ENCODE peak calls at places on chromosomes 3 and 15, in eight cellular contexts. C, S, K, H, T, W, O and A are unnamed samples. For H3K27me3, the result is how much of the 10 kb centered on the place peaks cover.

GRCh38 chr15:46681901-46682300 is 1035.4 kb upstream of the SEMA6D start:
- DNase-seq in C (no peak), S (no peak), K (peak), H (no peak), T (no peak), W (no peak), O (no peak), A (no peak)

GRCh38 chr3:195239121-195239520 is 31.8 kb downstream of the XXYLT1 start:
- DNase-seq in C (no peak), S (peak), K (peak), H (no peak), T (no peak), W (no peak), O (no peak), A (no peak)

GRCh38 chr3:4302747-4303146 is 422 bp upstream of the SETMAR start:
- DNase-seq in C (peak), S (no peak), K (peak), H (no peak), T (peak), W (no peak), O (no peak), A (no peak)

GRCh38 chr3:58068126-58068809 is 60.0 kb downstream of the FLNB start:
- DNase-seq in C (no peak), S (no peak), K (no peak), H (no peak), T (no peak), W (no peak), O (no peak), A (no peak)

GRCh38 chr3:158791259-158791920 is 10.5 kb upstream of the MFSD1 start:
- DNase-seq in C (no peak), S (no peak), K (no peak), H (no peak), T (no peak), W (peak), O (peak), A (no peak)

GRCh38 chr15:29569533-29570092 is 252.7 kb downstream of the TJP1 start:
- DNase-seq in C (no peak), S (no peak), K (no peak), H (no peak), T (no peak), W (no peak), O (no peak), A (no peak)

GRCh38 chr3:146818301-146818700 is 213.2 kb upstream of the PLSCR5 start:
- DNase-seq in C (no peak), S (no peak), K (no peak), H (no peak), T (no peak), W (no peak), O (no peak), A (no peak)

GRCh38 chr15:41323611-41324010 is 8.8 kb downstream of the OIP5 start:
- DNase-seq in C (no peak), S (no peak), K (no peak), H (no peak), T (no peak), W (no peak), O (peak), A (no peak)

GRCh38 chr3:161420746-161421145 is 49.4 kb upstream of the SPTSSB start:
- DNase-seq in C (no peak), S (no peak), K (no peak), H (no peak), T (no peak), W (peak), O (no peak), A (peak)

GRCh38 chr3:109154989-109155388 is 18.5 kb downstream of the C3orf85 start:
- DNase-seq in C (no peak), S (no peak), K (no peak), H (no peak), T (no peak), W (no peak), O (no peak), A (no peak)

GRCh38 chr15:77001351-77001750 is 6.4 kb downstream of the PSTPIP1 start:
- DNase-seq in C (no peak), S (peak), K (no peak), H (no peak), T (peak), W (no peak), O (no peak), A (no peak)

GRCh38 chr15:90860942-90861675 is 7.3 kb upstream of the FURIN start:
- DNase-seq in C (no peak), S (no peak), K (peak), H (no peak), T (no peak), W (no peak), O (no peak), A (no peak)

GRCh38 chr3:97872209-97873042 is 50.6 kb downstream of the CRYBG3 start:
- DNase-seq in C (no peak), S (no peak), K (no peak), H (no peak), T (no peak), W (peak), O (no peak), A (no peak)

GRCh38 chr3:186259612-186260383 is 102.2 kb downstream of the DGKG start:
- DNase-seq in C (peak), S (peak), K (peak), H (peak), T (peak), W (peak), O (peak), A (peak)

GRCh38 chr3:45154641-45155147 is 8.5 kb upstream of the CDCP1 start:
- DNase-seq in C (no peak), S (no peak), K (no peak), H (no peak), T (no peak), W (peak), O (no peak), A (no peak)

GRCh38 chr15:66389859-66390382 is 3.2 kb downstream of the MAP2K1 start:
- DNase-seq in C (no peak), S (no peak), K (no peak), H (no peak), T (no peak), W (peak), O (no peak), A (no peak)

GRCh38 chr15:52208306-52208946 is 17.2 kb upstream of the GNB5 start:
- DNase-seq in C (peak), S (peak), K (peak), H (peak), T (no peak), W (peak), O (peak), A (peak)

GRCh38 chr3:104825116-104825515 is 541.6 kb upstream of the ALCAM start:
- DNase-seq in C (no peak), S (no peak), K (no peak), H (no peak), T (no peak), W (no peak), O (no peak), A (peak)

GRCh38 chr3:39879581-39879980 is 70.2 kb downstream of the MYRIP start:
- DNase-seq in C (no peak), S (no peak), K (no peak), H (no peak), T (no peak), W (no peak), O (no peak), A (no peak)

GRCh38 chr15:84605225-84605882 is 4.5 kb downstream of the ZSCAN2 start:
- DNase-seq in C (no peak), S (no peak), K (no peak), H (no peak), T (no peak), W (no peak), O (no peak), A (no peak)

GRCh38 chr3:132347095-132347494 is 29.9 kb downstream of the ACP3 start:
- DNase-seq in C (no peak), S (no peak), K (no peak), H (no peak), T (no peak), W (peak), O (no peak), A (no peak)

GRCh38 chr3:159252772-159253384 is 451.0 kb downstream of the MFSD1 start:
- DNase-seq in C (no peak), S (no peak), K (no peak), H (no peak), T (no peak), W (peak), O (peak), A (peak)

GRCh38 chr3:64518950-64519349 is 168.8 kb downstream of the ADAMTS9 start:
- DNase-seq in C (no peak), S (no peak), K (no peak), H (no peak), T (no peak), W (peak), O (no peak), A (no peak)

DNA sequence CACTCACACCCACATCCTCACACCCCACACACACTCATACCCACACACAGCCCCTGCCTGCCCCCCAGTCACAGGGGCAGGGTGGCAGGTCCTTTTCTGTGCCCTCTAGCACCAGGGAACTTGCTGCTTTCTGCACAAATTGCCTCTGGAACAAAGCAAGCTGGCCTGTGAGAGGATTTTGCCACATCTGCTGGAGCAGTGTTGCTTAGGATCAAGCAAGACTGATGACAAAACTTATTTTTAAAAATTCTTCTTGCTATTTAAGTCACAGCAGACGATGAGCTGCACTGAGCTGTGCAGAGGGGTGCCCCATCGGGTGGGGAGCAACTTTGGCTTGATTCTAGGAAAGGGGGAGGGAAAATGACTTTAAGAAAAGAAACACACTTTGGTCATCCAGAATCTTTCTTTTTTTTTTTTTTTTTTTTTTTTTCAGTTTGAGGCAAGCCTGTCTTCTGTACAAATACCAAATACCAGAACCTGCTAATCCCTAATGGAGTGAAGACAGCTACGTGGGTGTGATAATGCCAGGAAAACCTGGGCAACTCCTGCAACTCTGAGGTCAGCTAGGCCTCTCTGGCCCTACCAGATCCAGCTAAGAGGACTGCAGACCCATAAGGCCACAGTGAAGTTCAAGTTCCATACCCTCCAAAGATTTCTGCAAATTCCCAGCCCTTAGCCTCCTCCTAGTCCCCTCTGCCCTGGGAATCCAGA is 195.3 kb downstream of the ABHD5 start:
- DNase-seq in C (no peak), S (no peak), K (no peak), H (no peak), T (no peak), W (no peak), O (no peak), A (no peak)
- H3K27me3 ChIP-seq in C (under half), S (under half), K (under half), H (under half), T (under half), W (under half), O (under half), A (under half)

GRCh38 chr3:169624533-169624972 is 39.0 kb downstream of the MECOM start:
- DNase-seq in C (no peak), S (no peak), K (no peak), H (no peak), T (no peak), W (no peak), O (no peak), A (no peak)
- H3K27me3 ChIP-seq in C (under half), S (under half), K (under half), H (under half), T (under half), W (under half), O (under half), A (under half)

DNA sequence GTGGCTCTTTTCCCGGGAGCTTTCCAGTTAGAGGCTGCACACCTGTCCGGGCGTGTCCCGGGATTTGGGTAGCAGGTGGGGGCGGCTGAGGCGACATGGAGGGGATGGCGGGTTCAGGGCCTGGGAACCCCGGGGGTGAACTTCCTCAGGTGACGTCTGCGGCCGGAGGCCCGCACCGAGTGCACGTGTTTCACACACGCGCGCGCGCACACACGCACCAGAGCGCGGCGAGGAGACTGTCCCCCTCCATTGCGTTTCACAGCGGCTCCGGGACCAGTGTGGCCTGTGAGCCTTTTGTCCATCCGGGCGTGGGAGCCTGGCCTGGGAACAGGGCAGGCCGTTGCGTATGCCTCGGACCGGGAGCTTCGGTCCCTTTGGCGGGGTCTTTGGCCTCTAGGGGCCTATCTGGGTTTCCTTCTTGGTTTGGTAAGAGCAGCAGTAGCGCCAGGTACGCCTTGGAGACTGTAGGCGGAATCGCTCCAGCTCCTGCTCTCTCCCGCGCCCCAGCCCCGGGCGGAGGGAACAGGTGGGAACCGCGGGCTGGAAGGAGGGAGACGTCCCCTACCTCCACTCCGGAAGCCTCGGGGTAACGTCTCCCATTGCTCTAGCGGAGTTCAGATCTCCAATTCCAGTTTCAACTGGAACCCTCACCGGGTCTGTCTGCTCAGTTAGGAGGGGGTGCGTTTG is 220.0 kb downstream of the MEIS2 start:
- DNase-seq in C (no peak), S (no peak), K (no peak), H (no peak), T (peak), W (no peak), O (no peak), A (no peak)
- H3K27me3 ChIP-seq in C (under half), S (half or more), K (half or more), H (under half), T (under half), W (under half), O (under half), A (half or more)

GRCh38 chr15:98292442-98293240 is 332.1 kb downstream of the ARRDC4 start:
- DNase-seq in C (peak), S (no peak), K (peak), H (no peak), T (peak), W (peak), O (peak), A (peak)
- H3K27me3 ChIP-seq in C (under half), S (under half), K (under half), H (under half), T (under half), W (under half), O (under half), A (under half)

GRCh38 chr3:38643090-38643489 is 6.4 kb downstream of the SCN5A start:
- DNase-seq in C (peak), S (no peak), K (no peak), H (no peak), T (no peak), W (no peak), O (no peak), A (no peak)

GRCh38 chr3:38643592-38643991 is 5.9 kb downstream of the SCN5A start:
- DNase-seq in C (peak), S (no peak), K (no peak), H (no peak), T (no peak), W (no peak), O (no peak), A (no peak)

GRCh38 chr3:38641461-38642110 is 7.9 kb downstream of the SCN5A start:
- DNase-seq in C (peak), S (no peak), K (no peak), H (no peak), T (no peak), W (no peak), O (no peak), A (no peak)

GRCh38 chr3:38638354-38638753 is 11.1 kb downstream of the SCN5A start:
- DNase-seq in C (no peak), S (no peak), K (no peak), H (no peak), T (no peak), W (no peak), O (no peak), A (no peak)

GRCh38 chr3:38640661-38641441 is 8.6 kb downstream of the SCN5A start:
- DNase-seq in C (peak), S (no peak), K (no peak), H (no peak), T (no peak), W (no peak), O (no peak), A (peak)
- H3K27me3 ChIP-seq in C (under half), S (under half), K (under half), H (under half), T (under half), W (under half), O (under half), A (under half)

GRCh38 chr15:74123685-74124084 is 6.7 kb upstream of the ISLR2 start:
- DNase-seq in C (no peak), S (no peak), K (no peak), H (no peak), T (no peak), W (no peak), O (no peak), A (no peak)
- H3K27me3 ChIP-seq in C (half or more), S (half or more), K (under half), H (under half), T (under half), W (under half), O (under half), A (half or more)

GRCh38 chr3:193776626-193777025 is 183.6 kb downstream of the OPA1 start:
- DNase-seq in C (no peak), S (no peak), K (no peak), H (no peak), T (no peak), W (no peak), O (peak), A (no peak)

GRCh38 chr3:193774916-193775285 is 181.9 kb downstream of the OPA1 start:
- DNase-seq in C (no peak), S (no peak), K (no peak), H (no peak), T (no peak), W (no peak), O (no peak), A (no peak)

GRCh38 chr3:193774272-193774915 is 181.4 kb downstream of the OPA1 start:
- DNase-seq in C (no peak), S (no peak), K (peak), H (no peak), T (no peak), W (no peak), O (no peak), A (no peak)

GRCh38 chr3:193777524-193777923 is 184.5 kb downstream of the OPA1 start:
- DNase-seq in C (no peak), S (no peak), K (peak), H (no peak), T (no peak), W (no peak), O (no peak), A (no peak)

GRCh38 chr3:193775421-193776077 is 182.5 kb downstream of the OPA1 start:
- DNase-seq in C (peak), S (no peak), K (peak), H (no peak), T (no peak), W (no peak), O (no peak), A (peak)
- H3K27me3 ChIP-seq in C (under half), S (under half), K (under half), H (under half), T (under half), W (under half), O (under half), A (under half)

GRCh38 chr3:12044860-12045259 is 40.7 kb downstream of the SYN2 start:
- DNase-seq in C (no peak), S (no peak), K (no peak), H (no peak), T (no peak), W (no peak), O (no peak), A (no peak)
- H3K27me3 ChIP-seq in C (under half), S (under half), K (under half), H (under half), T (under half), W (under half), O (under half), A (under half)